ENCODE peak calls at places on chromosomes 7 and 10, in six cellular contexts. Q, S, F, R, O and J are unnamed samples.
A peak's percentile ranks its signal among the peaks of the same experiment; 100 is the strongest.

GRCh38 chr10:117980755-117981525 is 65.8 kb downstream of the RAB11FIP2 start:
- DNase-seq in O (no peak), R (no peak), S (no peak), F (no peak), Q (no peak), J (no peak)

GRCh38 chr7:157498690-157499089 is 161.9 kb downstream of the DNAJB6 start:
- DNase-seq in F (no peak), S (no peak), Q (no peak), R (no peak), O (no peak), J (no peak)

GRCh38 chr7:92754756-92755581 is 81.4 kb downstream of the CDK6 start:
- DNase-seq in S (no peak), Q (no peak), O (peak; percentile 23), F (no peak), R (no peak), J (no peak)

GRCh38 chr7:20200361-20200760 is 16.8 kb downstream of the MACC1 start:
- DNase-seq in Q (no peak), F (no peak), O (no peak), S (no peak), R (peak; percentile 22), J (no peak)

GRCh38 chr10:116026315-116026714 is 246.7 kb downstream of the GFRA1 start:
- DNase-seq in R (no peak), F (no peak), Q (no peak), S (peak; percentile 41), O (no peak), J (no peak)

GRCh38 chr7:136976504-136977251 is 108.2 kb downstream of the CHRM2 start:
- DNase-seq in F (no peak), Q (no peak), S (peak; percentile 8), O (no peak), R (no peak), J (no peak)

GRCh38 chr7:14734839-14735321 is 167.7 kb downstream of the DGKB start:
- DNase-seq in Q (no peak), S (peak; percentile 92), R (no peak), F (no peak), O (no peak), J (no peak)

GRCh38 chr7:142348921-142349401 is 91.1 kb upstream of the PRSS58 start:
- DNase-seq in O (no peak), R (no peak), S (no peak), F (no peak), Q (no peak), J (no peak)

GRCh38 chr10:76036962-76037361 is 605.5 kb downstream of the LRMDA start:
- DNase-seq in S (no peak), F (no peak), O (no peak), Q (no peak), R (no peak), J (peak; percentile 51)

GRCh38 chr7:1858435-1859265 is 188.6 kb downstream of the ELFN1 start:
- DNase-seq in F (no peak), S (no peak), R (no peak), Q (no peak), O (no peak), J (no peak)

GRCh38 chr10:64080071-64080470 is 558.9 kb downstream of the REEP3 start:
- DNase-seq in O (no peak), Q (no peak), S (no peak), F (no peak), R (no peak), J (no peak)

GRCh38 chr10:79025113-79025832 is 43.5 kb upstream of the ZMIZ1 start:
- DNase-seq in O (no peak), S (no peak), F (no peak), Q (no peak), R (no peak), J (no peak)

GRCh38 chr7:68199951-68200660 is 1203.5 kb downstream of the TYW1 start:
- DNase-seq in F (no peak), S (no peak), R (no peak), O (no peak), Q (no peak), J (no peak)

GRCh38 chr10:31780717-31781116 is 147.9 kb downstream of the ARHGAP12 start:
- DNase-seq in R (no peak), F (no peak), O (no peak), Q (no peak), S (no peak), J (no peak)

GRCh38 chr7:119665791-119666190 is 607.2 kb upstream of the KCND2 start:
- DNase-seq in S (no peak), O (no peak), F (no peak), R (no peak), Q (no peak), J (no peak)

GRCh38 chr10:121843379-121843778 is 84.5 kb downstream of the ATE1 start:
- DNase-seq in F (no peak), O (no peak), S (no peak), Q (no peak), R (no peak), J (no peak)

GRCh38 chr10:133359554-133359971 is 1.7 kb upstream of the FUOM start:
- DNase-seq in S (no peak), O (peak; percentile 35), Q (no peak), F (no peak), R (no peak), J (peak; percentile 82)

GRCh38 chr7:38280000-38280399 is 6.6 kb upstream of the TARP start:
- DNase-seq in O (no peak), R (no peak), Q (no peak), F (no peak), S (no peak), J (no peak)

GRCh38 chr7:51082940-51083533 is 233.6 kb downstream of the COBL start:
- DNase-seq in F (no peak), Q (no peak), O (no peak), R (no peak), S (no peak), J (no peak)

GRCh38 chr7:134514663-134515062 is 12.7 kb upstream of the AKR1B10 start:
- DNase-seq in F (peak; percentile 13), S (peak; percentile 93), Q (peak; percentile 83), R (peak; percentile 85), O (peak; percentile 82), J (peak; percentile 12)

GRCh38 chr10:72084094-72084459 is 4.3 kb downstream of the SPOCK2 start:
- DNase-seq in R (no peak), F (no peak), S (no peak), Q (no peak), O (no peak), J (no peak)

GRCh38 chr7:47539398-47540052 is 42.4 kb downstream of the TNS3 start:
- DNase-seq in F (no peak), S (peak; percentile 11), R (no peak), O (no peak), Q (no peak), J (no peak)

GRCh38 chr10:74825371-74826141 is 844 bp upstream of the KAT6B start:
- DNase-seq in F (no peak), R (no peak), Q (no peak), S (peak; percentile 69), O (no peak), J (peak; percentile 54)

GRCh38 chr10:129655007-129655678 is 188.1 kb downstream of the MGMT start:
- DNase-seq in O (no peak), F (no peak), Q (no peak), S (no peak), R (no peak), J (no peak)

GRCh38 chr10:116961305-116962251 is 43.4 kb downstream of the SHTN1 start:
- DNase-seq in R (no peak), Q (no peak), F (no peak), O (peak; percentile 31), S (no peak), J (no peak)

GRCh38 chr10:30840386-30841074 is 191.1 kb downstream of the ZNF438 start:
- DNase-seq in R (no peak), S (no peak), O (no peak), Q (no peak), F (no peak), J (no peak)

GRCh38 chr7:2539031-2540028 is 16.0 kb downstream of the BRAT1 start:
- DNase-seq in O (no peak), F (no peak), Q (no peak), S (no peak), R (no peak), J (peak; percentile 6)

GRCh38 chr10:113187066-113187777 is 237.2 kb downstream of the TCF7L2 start:
- DNase-seq in Q (no peak), R (no peak), S (no peak), F (no peak), O (no peak), J (no peak)

GRCh38 chr10:22310928-22311327 is 5.3 kb upstream of the COMMD3 start:
- DNase-seq in R (no peak), Q (no peak), O (no peak), F (no peak), S (no peak), J (no peak)
- H3K4me1 ChIP-seq in R (peaks cover 4% of the 10 kb centered on the region), Q (no peaks in the 10 kb centered on the region), O (peaks cover 3% of the 10 kb centered on the region), F (peaks cover 3% of the 10 kb centered on the region), S (peaks cover 12% of the 10 kb centered on the region), J (peaks cover 3% of the 10 kb centered on the region)

GRCh38 chr10:32958992-32959703 is 1.1 kb upstream of the ITGB1 start:
- DNase-seq in S (no peak), F (peak; percentile 53), Q (no peak), R (no peak), O (no peak), J (no peak)
- TF ChIP-seq POLR2AphosphoS5 in S (no peak), F (no peak), Q (no peak), R (peak; percentile 20), O (no peak), J (no peak)

GRCh38 chr10:6151087-6151977 is 51.4 kb upstream of the PFKFB3 start:
- DNase-seq in Q (no peak), F (peak; percentile 51), R (peak; percentile 83), O (peak; percentile 47), S (peak; percentile 91), J (peak; percentile 57)
- H3K4me1 ChIP-seq in Q (peaks cover 7% of the 10 kb centered on the region), F (peaks cover 25% of the 10 kb centered on the region), R (peaks cover 9% of the 10 kb centered on the region), O (peaks cover 32% of the 10 kb centered on the region), S (peaks cover 25% of the 10 kb centered on the region), J (peaks cover 27% of the 10 kb centered on the region)

DNA sequence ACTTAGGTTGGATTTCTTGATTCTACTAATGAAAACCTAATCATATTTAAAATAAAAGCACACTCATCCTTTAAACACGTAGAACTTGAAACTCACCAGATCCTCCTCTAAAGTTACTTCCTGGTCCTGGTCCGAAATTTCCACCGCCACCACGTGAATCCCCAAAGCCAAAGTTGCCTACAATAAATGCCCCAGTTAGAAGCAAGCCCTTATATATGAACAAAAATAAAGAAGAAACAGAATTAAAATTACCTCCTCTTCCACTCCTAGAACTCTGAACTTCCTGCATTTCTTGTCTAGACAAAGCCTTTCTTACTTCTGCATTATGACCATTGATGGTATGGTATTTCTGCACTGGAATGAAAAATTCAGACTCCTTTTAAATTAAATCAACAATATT is 4.2 kb downstream of the HNRNPA2B1 start:
- DNase-seq in S (no peak), Q (no peak), R (no peak), O (no peak), F (no peak), J (no peak)
- TF ChIP-seq POLR2AphosphoS5 in S (no peak), Q (no peak), R (no peak), O (peak; percentile 24), F (peak; percentile 51), J (no peak)

DNA sequence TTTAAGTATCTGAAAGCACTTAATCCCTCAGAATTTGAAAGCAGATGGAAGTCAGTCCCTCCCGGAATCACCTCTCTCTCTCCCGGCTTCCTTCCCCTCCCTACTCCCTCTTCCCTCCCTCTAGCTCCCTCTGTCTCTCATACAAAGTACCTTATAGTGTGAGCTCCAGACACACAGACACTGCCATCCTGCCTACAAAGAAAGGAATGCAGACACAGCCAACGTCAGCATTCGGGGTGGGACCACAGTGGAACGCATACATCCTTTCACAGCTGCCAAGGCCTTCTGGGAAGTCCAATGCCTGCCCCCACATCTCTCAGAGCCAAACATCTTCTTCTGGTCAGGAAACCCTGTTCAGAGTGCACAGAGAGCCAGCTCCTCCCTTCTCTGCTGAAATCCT is 9.3 kb downstream of the NOD1 start:
- DNase-seq in R (peak; percentile 99), S (peak; percentile 96), O (no peak), F (no peak), Q (peak; percentile 8), J (peak; percentile 71)
- H3K4me1 ChIP-seq in R (peaks cover 60% of the 10 kb centered on the region), S (peaks cover 14% of the 10 kb centered on the region), O (peaks cover 10% of the 10 kb centered on the region), F (peaks cover 21% of the 10 kb centered on the region), Q (no peaks in the 10 kb centered on the region), J (peaks cover 48% of the 10 kb centered on the region)

GRCh38 chr7:22117222-22117621 is 171.5 kb upstream of the CDCA7L start:
- DNase-seq in R (no peak), F (no peak), Q (no peak), O (no peak), S (no peak), J (no peak)
- TF ChIP-seq POLR2AphosphoS5 in R (no peak), F (no peak), Q (no peak), O (no peak), S (no peak), J (no peak)